ENCODE peak calls at places on chromosome 13, in ten cellular contexts. One of them, this sample, is unnamed.

GRCh38 chr13:51801631-51802099 is 2.3 kb downstream of the DHRS12 start:
- DNase-seq in uterus: peak
- DNase-seq in stimulated activated naive CD8-positive, alpha-beta T cell treated with anti-CD3 and anti-CD28 coated beads, Interleukin-15, Interleukin-2, amounts not matched to agents 100 U/mL and 50 U/mL, for 24 hours: no peak
- DNase-seq in AG04449: no peak
- DNase-seq in AG04450: no peak
- DNase-seq in endothelial cell: no peak
- DNase-seq in SW480: no peak
- DNase-seq in activated T-helper 1 cell treated with Interleukin-2 at 50 U/mL for 16 hours: no peak
- DNase-seq in foreskin keratinocyte: no peak
- DNase-seq in stimulated activated CD4-positive, alpha-beta T cell treated with anti-CD3 and anti-CD28 coated beads, Interleukin-4, amount 100 ng/mL, for 48 hours: no peak
- DNase-seq in this sample: no peak

GRCh38 chr13:101935828-101936227 is 466.0 kb downstream of the FGF14 start:
- DNase-seq in uterus: no peak
- DNase-seq in stimulated activated naive CD8-positive, alpha-beta T cell treated with anti-CD3 and anti-CD28 coated beads, Interleukin-15, Interleukin-2, amounts not matched to agents 100 U/mL and 50 U/mL, for 24 hours: no peak
- DNase-seq in AG04449: no peak
- DNase-seq in AG04450: no peak
- DNase-seq in endothelial cell: no peak
- DNase-seq in SW480: no peak
- DNase-seq in activated T-helper 1 cell treated with Interleukin-2 at 50 U/mL for 16 hours: no peak
- DNase-seq in foreskin keratinocyte: no peak
- DNase-seq in stimulated activated CD4-positive, alpha-beta T cell treated with anti-CD3 and anti-CD28 coated beads, Interleukin-4, amount 100 ng/mL, for 48 hours: no peak
- DNase-seq in this sample: no peak

GRCh38 chr13:67061750-67062149 is 168.4 kb downstream of the PCDH9 start:
- DNase-seq in uterus: no peak
- DNase-seq in stimulated activated naive CD8-positive, alpha-beta T cell treated with anti-CD3 and anti-CD28 coated beads, Interleukin-15, Interleukin-2, amounts not matched to agents 100 U/mL and 50 U/mL, for 24 hours: no peak
- DNase-seq in AG04449: no peak
- DNase-seq in AG04450: no peak
- DNase-seq in endothelial cell: no peak
- DNase-seq in SW480: no peak
- DNase-seq in activated T-helper 1 cell treated with Interleukin-2 at 50 U/mL for 16 hours: no peak
- DNase-seq in foreskin keratinocyte: no peak
- DNase-seq in stimulated activated CD4-positive, alpha-beta T cell treated with anti-CD3 and anti-CD28 coated beads, Interleukin-4, amount 100 ng/mL, for 48 hours: no peak
- DNase-seq in this sample: no peak

GRCh38 chr13:108037348-108037747 is 178.0 kb downstream of the LIG4 start:
- DNase-seq in uterus: no peak
- DNase-seq in stimulated activated naive CD8-positive, alpha-beta T cell treated with anti-CD3 and anti-CD28 coated beads, Interleukin-15, Interleukin-2, amounts not matched to agents 100 U/mL and 50 U/mL, for 24 hours: no peak
- DNase-seq in AG04449: no peak
- DNase-seq in AG04450: no peak
- DNase-seq in endothelial cell: no peak
- DNase-seq in SW480: no peak
- DNase-seq in activated T-helper 1 cell treated with Interleukin-2 at 50 U/mL for 16 hours: no peak
- DNase-seq in foreskin keratinocyte: no peak
- DNase-seq in stimulated activated CD4-positive, alpha-beta T cell treated with anti-CD3 and anti-CD28 coated beads, Interleukin-4, amount 100 ng/mL, for 48 hours: no peak
- DNase-seq in this sample: no peak

GRCh38 chr13:70191034-70191433 is 82.8 kb upstream of the KLHL1 start:
- DNase-seq in uterus: no peak
- DNase-seq in stimulated activated naive CD8-positive, alpha-beta T cell treated with anti-CD3 and anti-CD28 coated beads, Interleukin-15, Interleukin-2, amounts not matched to agents 100 U/mL and 50 U/mL, for 24 hours: no peak
- DNase-seq in AG04449: no peak
- DNase-seq in AG04450: no peak
- DNase-seq in endothelial cell: no peak
- DNase-seq in SW480: no peak
- DNase-seq in activated T-helper 1 cell treated with Interleukin-2 at 50 U/mL for 16 hours: no peak
- DNase-seq in foreskin keratinocyte: no peak
- DNase-seq in stimulated activated CD4-positive, alpha-beta T cell treated with anti-CD3 and anti-CD28 coated beads, Interleukin-4, amount 100 ng/mL, for 48 hours: no peak
- DNase-seq in this sample: no peak

GRCh38 chr13:36130542-36131214 is 504 bp downstream of the DCLK1 start:
- DNase-seq in uterus: peak
- DNase-seq in stimulated activated naive CD8-positive, alpha-beta T cell treated with anti-CD3 and anti-CD28 coated beads, Interleukin-15, Interleukin-2, amounts not matched to agents 100 U/mL and 50 U/mL, for 24 hours: no peak
- DNase-seq in AG04449: no peak
- DNase-seq in AG04450: no peak
- DNase-seq in endothelial cell: peak
- DNase-seq in SW480: no peak
- DNase-seq in activated T-helper 1 cell treated with Interleukin-2 at 50 U/mL for 16 hours: no peak
- DNase-seq in foreskin keratinocyte: no peak
- DNase-seq in stimulated activated CD4-positive, alpha-beta T cell treated with anti-CD3 and anti-CD28 coated beads, Interleukin-4, amount 100 ng/mL, for 48 hours: no peak
- DNase-seq in this sample: no peak

GRCh38 chr13:94858856-94859811 is 146.8 kb upstream of the SOX21 start:
- DNase-seq in uterus: peak
- DNase-seq in stimulated activated naive CD8-positive, alpha-beta T cell treated with anti-CD3 and anti-CD28 coated beads, Interleukin-15, Interleukin-2, amounts not matched to agents 100 U/mL and 50 U/mL, for 24 hours: no peak
- DNase-seq in AG04449: no peak
- DNase-seq in AG04450: no peak
- DNase-seq in endothelial cell: peak
- DNase-seq in SW480: no peak
- DNase-seq in activated T-helper 1 cell treated with Interleukin-2 at 50 U/mL for 16 hours: no peak
- DNase-seq in foreskin keratinocyte: no peak
- DNase-seq in stimulated activated CD4-positive, alpha-beta T cell treated with anti-CD3 and anti-CD28 coated beads, Interleukin-4, amount 100 ng/mL, for 48 hours: no peak
- DNase-seq in this sample: no peak

GRCh38 chr13:20177049-20177831 is 15.5 kb downstream of the GJB2 start:
- DNase-seq in uterus: no peak
- DNase-seq in stimulated activated naive CD8-positive, alpha-beta T cell treated with anti-CD3 and anti-CD28 coated beads, Interleukin-15, Interleukin-2, amounts not matched to agents 100 U/mL and 50 U/mL, for 24 hours: no peak
- DNase-seq in AG04449: no peak
- DNase-seq in AG04450: no peak
- DNase-seq in endothelial cell: no peak
- DNase-seq in SW480: no peak
- DNase-seq in activated T-helper 1 cell treated with Interleukin-2 at 50 U/mL for 16 hours: no peak
- DNase-seq in foreskin keratinocyte: no peak
- DNase-seq in stimulated activated CD4-positive, alpha-beta T cell treated with anti-CD3 and anti-CD28 coated beads, Interleukin-4, amount 100 ng/mL, for 48 hours: no peak
- DNase-seq in this sample: no peak

GRCh38 chr13:21149568-21149967 is 26.8 kb downstream of the SKA3 start:
- DNase-seq in uterus: no peak
- DNase-seq in stimulated activated naive CD8-positive, alpha-beta T cell treated with anti-CD3 and anti-CD28 coated beads, Interleukin-15, Interleukin-2, amounts not matched to agents 100 U/mL and 50 U/mL, for 24 hours: no peak
- DNase-seq in AG04449: no peak
- DNase-seq in AG04450: no peak
- DNase-seq in endothelial cell: no peak
- DNase-seq in SW480: no peak
- DNase-seq in activated T-helper 1 cell treated with Interleukin-2 at 50 U/mL for 16 hours: no peak
- DNase-seq in foreskin keratinocyte: no peak
- DNase-seq in stimulated activated CD4-positive, alpha-beta T cell treated with anti-CD3 and anti-CD28 coated beads, Interleukin-4, amount 100 ng/mL, for 48 hours: no peak
- DNase-seq in this sample: no peak

GRCh38 chr13:46359731-46360130 is 27.3 kb downstream of the RUBCNL start:
- DNase-seq in uterus: no peak
- DNase-seq in stimulated activated naive CD8-positive, alpha-beta T cell treated with anti-CD3 and anti-CD28 coated beads, Interleukin-15, Interleukin-2, amounts not matched to agents 100 U/mL and 50 U/mL, for 24 hours: no peak
- DNase-seq in AG04449: peak
- DNase-seq in AG04450: no peak
- DNase-seq in endothelial cell: no peak
- DNase-seq in SW480: no peak
- DNase-seq in activated T-helper 1 cell treated with Interleukin-2 at 50 U/mL for 16 hours: no peak
- DNase-seq in foreskin keratinocyte: peak
- DNase-seq in stimulated activated CD4-positive, alpha-beta T cell treated with anti-CD3 and anti-CD28 coated beads, Interleukin-4, amount 100 ng/mL, for 48 hours: no peak
- DNase-seq in this sample: no peak

GRCh38 chr13:84239032-84239431 is 356.8 kb upstream of the SLITRK1 start:
- DNase-seq in uterus: no peak
- DNase-seq in stimulated activated naive CD8-positive, alpha-beta T cell treated with anti-CD3 and anti-CD28 coated beads, Interleukin-15, Interleukin-2, amounts not matched to agents 100 U/mL and 50 U/mL, for 24 hours: no peak
- DNase-seq in AG04449: no peak
- DNase-seq in AG04450: no peak
- DNase-seq in endothelial cell: no peak
- DNase-seq in SW480: no peak
- DNase-seq in activated T-helper 1 cell treated with Interleukin-2 at 50 U/mL for 16 hours: no peak
- DNase-seq in foreskin keratinocyte: no peak
- DNase-seq in stimulated activated CD4-positive, alpha-beta T cell treated with anti-CD3 and anti-CD28 coated beads, Interleukin-4, amount 100 ng/mL, for 48 hours: no peak
- DNase-seq in this sample: no peak

GRCh38 chr13:26300140-26300539 is 46.2 kb downstream of the CDK8 start:
- DNase-seq in uterus: no peak
- DNase-seq in stimulated activated naive CD8-positive, alpha-beta T cell treated with anti-CD3 and anti-CD28 coated beads, Interleukin-15, Interleukin-2, amounts not matched to agents 100 U/mL and 50 U/mL, for 24 hours: peak
- DNase-seq in AG04449: no peak
- DNase-seq in AG04450: no peak
- DNase-seq in endothelial cell: no peak
- DNase-seq in SW480: no peak
- DNase-seq in activated T-helper 1 cell treated with Interleukin-2 at 50 U/mL for 16 hours: no peak
- DNase-seq in foreskin keratinocyte: peak
- DNase-seq in stimulated activated CD4-positive, alpha-beta T cell treated with anti-CD3 and anti-CD28 coated beads, Interleukin-4, amount 100 ng/mL, for 48 hours: no peak
- DNase-seq in this sample: no peak

GRCh38 chr13:109465151-109465550 is 321.2 kb downstream of the IRS2 start:
- DNase-seq in uterus: no peak
- DNase-seq in stimulated activated naive CD8-positive, alpha-beta T cell treated with anti-CD3 and anti-CD28 coated beads, Interleukin-15, Interleukin-2, amounts not matched to agents 100 U/mL and 50 U/mL, for 24 hours: no peak
- DNase-seq in AG04449: no peak
- DNase-seq in AG04450: no peak
- DNase-seq in endothelial cell: no peak
- DNase-seq in SW480: peak
- DNase-seq in activated T-helper 1 cell treated with Interleukin-2 at 50 U/mL for 16 hours: no peak
- DNase-seq in foreskin keratinocyte: peak
- DNase-seq in stimulated activated CD4-positive, alpha-beta T cell treated with anti-CD3 and anti-CD28 coated beads, Interleukin-4, amount 100 ng/mL, for 48 hours: no peak
- DNase-seq in this sample: no peak

GRCh38 chr13:43307921-43308433 is 284.6 kb downstream of the DNAJC15 start:
- DNase-seq in uterus: peak
- DNase-seq in stimulated activated naive CD8-positive, alpha-beta T cell treated with anti-CD3 and anti-CD28 coated beads, Interleukin-15, Interleukin-2, amounts not matched to agents 100 U/mL and 50 U/mL, for 24 hours: no peak
- DNase-seq in AG04449: no peak
- DNase-seq in AG04450: peak
- DNase-seq in endothelial cell: no peak
- DNase-seq in SW480: peak
- DNase-seq in activated T-helper 1 cell treated with Interleukin-2 at 50 U/mL for 16 hours: no peak
- DNase-seq in foreskin keratinocyte: peak
- DNase-seq in stimulated activated CD4-positive, alpha-beta T cell treated with anti-CD3 and anti-CD28 coated beads, Interleukin-4, amount 100 ng/mL, for 48 hours: no peak
- DNase-seq in this sample: no peak

GRCh38 chr13:48826039-48826438 is 149.7 kb upstream of the FNDC3A start:
- DNase-seq in uterus: no peak
- DNase-seq in stimulated activated naive CD8-positive, alpha-beta T cell treated with anti-CD3 and anti-CD28 coated beads, Interleukin-15, Interleukin-2, amounts not matched to agents 100 U/mL and 50 U/mL, for 24 hours: no peak
- DNase-seq in AG04449: no peak
- DNase-seq in AG04450: no peak
- DNase-seq in endothelial cell: no peak
- DNase-seq in SW480: no peak
- DNase-seq in activated T-helper 1 cell treated with Interleukin-2 at 50 U/mL for 16 hours: no peak
- DNase-seq in foreskin keratinocyte: no peak
- DNase-seq in stimulated activated CD4-positive, alpha-beta T cell treated with anti-CD3 and anti-CD28 coated beads, Interleukin-4, amount 100 ng/mL, for 48 hours: no peak
- DNase-seq in this sample: no peak

GRCh38 chr13:63636231-63636993 is 2220.8 kb upstream of the PCDH20 start:
- DNase-seq in uterus: no peak
- DNase-seq in stimulated activated naive CD8-positive, alpha-beta T cell treated with anti-CD3 and anti-CD28 coated beads, Interleukin-15, Interleukin-2, amounts not matched to agents 100 U/mL and 50 U/mL, for 24 hours: no peak
- DNase-seq in AG04449: no peak
- DNase-seq in AG04450: no peak
- DNase-seq in endothelial cell: peak
- DNase-seq in SW480: peak
- DNase-seq in activated T-helper 1 cell treated with Interleukin-2 at 50 U/mL for 16 hours: no peak
- DNase-seq in foreskin keratinocyte: no peak
- DNase-seq in stimulated activated CD4-positive, alpha-beta T cell treated with anti-CD3 and anti-CD28 coated beads, Interleukin-4, amount 100 ng/mL, for 48 hours: no peak
- DNase-seq in this sample: no peak

GRCh38 chr13:111270765-111271164 is 49.7 kb upstream of the TEX29 start:
- DNase-seq in uterus: no peak
- DNase-seq in stimulated activated naive CD8-positive, alpha-beta T cell treated with anti-CD3 and anti-CD28 coated beads, Interleukin-15, Interleukin-2, amounts not matched to agents 100 U/mL and 50 U/mL, for 24 hours: no peak
- DNase-seq in AG04449: no peak
- DNase-seq in AG04450: no peak
- DNase-seq in endothelial cell: no peak
- DNase-seq in SW480: no peak
- DNase-seq in activated T-helper 1 cell treated with Interleukin-2 at 50 U/mL for 16 hours: no peak
- DNase-seq in foreskin keratinocyte: peak
- DNase-seq in stimulated activated CD4-positive, alpha-beta T cell treated with anti-CD3 and anti-CD28 coated beads, Interleukin-4, amount 100 ng/mL, for 48 hours: no peak
- DNase-seq in this sample: no peak

GRCh38 chr13:59488436-59488835 is 675.3 kb downstream of the DIAPH3 start:
- DNase-seq in uterus: no peak
- DNase-seq in stimulated activated naive CD8-positive, alpha-beta T cell treated with anti-CD3 and anti-CD28 coated beads, Interleukin-15, Interleukin-2, amounts not matched to agents 100 U/mL and 50 U/mL, for 24 hours: no peak
- DNase-seq in AG04449: no peak
- DNase-seq in AG04450: no peak
- DNase-seq in endothelial cell: no peak
- DNase-seq in SW480: no peak
- DNase-seq in activated T-helper 1 cell treated with Interleukin-2 at 50 U/mL for 16 hours: no peak
- DNase-seq in foreskin keratinocyte: no peak
- DNase-seq in stimulated activated CD4-positive, alpha-beta T cell treated with anti-CD3 and anti-CD28 coated beads, Interleukin-4, amount 100 ng/mL, for 48 hours: no peak
- DNase-seq in this sample: no peak

GRCh38 chr13:36526897-36527296 is 94.6 kb downstream of the CCNA1 start:
- DNase-seq in uterus: no peak
- DNase-seq in stimulated activated naive CD8-positive, alpha-beta T cell treated with anti-CD3 and anti-CD28 coated beads, Interleukin-15, Interleukin-2, amounts not matched to agents 100 U/mL and 50 U/mL, for 24 hours: no peak
- DNase-seq in AG04449: no peak
- DNase-seq in AG04450: no peak
- DNase-seq in endothelial cell: no peak
- DNase-seq in SW480: peak
- DNase-seq in activated T-helper 1 cell treated with Interleukin-2 at 50 U/mL for 16 hours: no peak
- DNase-seq in foreskin keratinocyte: peak
- DNase-seq in stimulated activated CD4-positive, alpha-beta T cell treated with anti-CD3 and anti-CD28 coated beads, Interleukin-4, amount 100 ng/mL, for 48 hours: no peak
- DNase-seq in this sample: no peak

GRCh38 chr13:107035778-107036177 is 467.8 kb upstream of the ARGLU1 start:
- DNase-seq in uterus: no peak
- DNase-seq in stimulated activated naive CD8-positive, alpha-beta T cell treated with anti-CD3 and anti-CD28 coated beads, Interleukin-15, Interleukin-2, amounts not matched to agents 100 U/mL and 50 U/mL, for 24 hours: no peak
- DNase-seq in AG04449: no peak
- DNase-seq in AG04450: peak
- DNase-seq in endothelial cell: no peak
- DNase-seq in SW480: no peak
- DNase-seq in activated T-helper 1 cell treated with Interleukin-2 at 50 U/mL for 16 hours: no peak
- DNase-seq in foreskin keratinocyte: no peak
- DNase-seq in stimulated activated CD4-positive, alpha-beta T cell treated with anti-CD3 and anti-CD28 coated beads, Interleukin-4, amount 100 ng/mL, for 48 hours: no peak
- DNase-seq in this sample: no peak

GRCh38 chr13:29733069-29733700 is 117.2 kb downstream of the UBL3 start:
- DNase-seq in uterus: no peak
- DNase-seq in stimulated activated naive CD8-positive, alpha-beta T cell treated with anti-CD3 and anti-CD28 coated beads, Interleukin-15, Interleukin-2, amounts not matched to agents 100 U/mL and 50 U/mL, for 24 hours: no peak
- DNase-seq in AG04449: no peak
- DNase-seq in AG04450: no peak
- DNase-seq in endothelial cell: no peak
- DNase-seq in SW480: peak
- DNase-seq in activated T-helper 1 cell treated with Interleukin-2 at 50 U/mL for 16 hours: no peak
- DNase-seq in foreskin keratinocyte: peak
- DNase-seq in stimulated activated CD4-positive, alpha-beta T cell treated with anti-CD3 and anti-CD28 coated beads, Interleukin-4, amount 100 ng/mL, for 48 hours: no peak
- DNase-seq in this sample: no peak

GRCh38 chr13:102441085-102441484 is 39.2 kb upstream of the FGF14 start:
- DNase-seq in uterus: no peak
- DNase-seq in stimulated activated naive CD8-positive, alpha-beta T cell treated with anti-CD3 and anti-CD28 coated beads, Interleukin-15, Interleukin-2, amounts not matched to agents 100 U/mL and 50 U/mL, for 24 hours: no peak
- DNase-seq in AG04449: no peak
- DNase-seq in AG04450: no peak
- DNase-seq in endothelial cell: no peak
- DNase-seq in SW480: no peak
- DNase-seq in activated T-helper 1 cell treated with Interleukin-2 at 50 U/mL for 16 hours: no peak
- DNase-seq in foreskin keratinocyte: no peak
- DNase-seq in stimulated activated CD4-positive, alpha-beta T cell treated with anti-CD3 and anti-CD28 coated beads, Interleukin-4, amount 100 ng/mL, for 48 hours: no peak
- DNase-seq in this sample: no peak

GRCh38 chr13:31038834-31039552 is 106.5 kb downstream of the TEX26 start:
- DNase-seq in uterus: no peak
- DNase-seq in stimulated activated naive CD8-positive, alpha-beta T cell treated with anti-CD3 and anti-CD28 coated beads, Interleukin-15, Interleukin-2, amounts not matched to agents 100 U/mL and 50 U/mL, for 24 hours: peak
- DNase-seq in AG04449: no peak
- DNase-seq in AG04450: no peak
- DNase-seq in endothelial cell: no peak
- DNase-seq in SW480: peak
- DNase-seq in activated T-helper 1 cell treated with Interleukin-2 at 50 U/mL for 16 hours: no peak
- DNase-seq in foreskin keratinocyte: peak
- DNase-seq in stimulated activated CD4-positive, alpha-beta T cell treated with anti-CD3 and anti-CD28 coated beads, Interleukin-4, amount 100 ng/mL, for 48 hours: no peak
- DNase-seq in this sample: no peak

GRCh38 chr13:74866151-74866550 is 615.8 kb downstream of the TBC1D4 start:
- DNase-seq in uterus: no peak
- DNase-seq in stimulated activated naive CD8-positive, alpha-beta T cell treated with anti-CD3 and anti-CD28 coated beads, Interleukin-15, Interleukin-2, amounts not matched to agents 100 U/mL and 50 U/mL, for 24 hours: no peak
- DNase-seq in AG04449: no peak
- DNase-seq in AG04450: no peak
- DNase-seq in endothelial cell: no peak
- DNase-seq in SW480: no peak
- DNase-seq in activated T-helper 1 cell treated with Interleukin-2 at 50 U/mL for 16 hours: no peak
- DNase-seq in foreskin keratinocyte: no peak
- DNase-seq in stimulated activated CD4-positive, alpha-beta T cell treated with anti-CD3 and anti-CD28 coated beads, Interleukin-4, amount 100 ng/mL, for 48 hours: no peak
- DNase-seq in this sample: no peak

GRCh38 chr13:50348402-50348801 is 333.2 kb downstream of the KCNRG start:
- DNase-seq in uterus: no peak
- DNase-seq in stimulated activated naive CD8-positive, alpha-beta T cell treated with anti-CD3 and anti-CD28 coated beads, Interleukin-15, Interleukin-2, amounts not matched to agents 100 U/mL and 50 U/mL, for 24 hours: no peak
- DNase-seq in AG04449: no peak
- DNase-seq in AG04450: no peak
- DNase-seq in endothelial cell: no peak
- DNase-seq in SW480: no peak
- DNase-seq in activated T-helper 1 cell treated with Interleukin-2 at 50 U/mL for 16 hours: no peak
- DNase-seq in foreskin keratinocyte: no peak
- DNase-seq in stimulated activated CD4-positive, alpha-beta T cell treated with anti-CD3 and anti-CD28 coated beads, Interleukin-4, amount 100 ng/mL, for 48 hours: no peak
- DNase-seq in this sample: no peak

GRCh38 chr13:112072531-112073244 is 5.7 kb downstream of the SOX1 start:
- DNase-seq in uterus: no peak
- DNase-seq in stimulated activated naive CD8-positive, alpha-beta T cell treated with anti-CD3 and anti-CD28 coated beads, Interleukin-15, Interleukin-2, amounts not matched to agents 100 U/mL and 50 U/mL, for 24 hours: no peak
- DNase-seq in AG04449: no peak
- DNase-seq in AG04450: no peak
- DNase-seq in endothelial cell: peak
- DNase-seq in SW480: peak
- DNase-seq in activated T-helper 1 cell treated with Interleukin-2 at 50 U/mL for 16 hours: no peak
- DNase-seq in foreskin keratinocyte: no peak
- DNase-seq in stimulated activated CD4-positive, alpha-beta T cell treated with anti-CD3 and anti-CD28 coated beads, Interleukin-4, amount 100 ng/mL, for 48 hours: no peak
- DNase-seq in this sample: no peak

GRCh38 chr13:42971670-42972355 is 20.2 kb downstream of the EPSTI1 start:
- DNase-seq in uterus: no peak
- DNase-seq in stimulated activated naive CD8-positive, alpha-beta T cell treated with anti-CD3 and anti-CD28 coated beads, Interleukin-15, Interleukin-2, amounts not matched to agents 100 U/mL and 50 U/mL, for 24 hours: no peak
- DNase-seq in AG04449: no peak
- DNase-seq in AG04450: no peak
- DNase-seq in endothelial cell: no peak
- DNase-seq in SW480: no peak
- DNase-seq in activated T-helper 1 cell treated with Interleukin-2 at 50 U/mL for 16 hours: no peak
- DNase-seq in foreskin keratinocyte: no peak
- DNase-seq in stimulated activated CD4-positive, alpha-beta T cell treated with anti-CD3 and anti-CD28 coated beads, Interleukin-4, amount 100 ng/mL, for 48 hours: no peak
- DNase-seq in this sample: no peak

GRCh38 chr13:78978381-78978998 is 319.5 kb upstream of the OBI1 start:
- DNase-seq in uterus: peak
- DNase-seq in stimulated activated naive CD8-positive, alpha-beta T cell treated with anti-CD3 and anti-CD28 coated beads, Interleukin-15, Interleukin-2, amounts not matched to agents 100 U/mL and 50 U/mL, for 24 hours: peak
- DNase-seq in AG04449: peak
- DNase-seq in AG04450: peak
- DNase-seq in endothelial cell: peak
- DNase-seq in SW480: peak
- DNase-seq in activated T-helper 1 cell treated with Interleukin-2 at 50 U/mL for 16 hours: no peak
- DNase-seq in foreskin keratinocyte: peak
- DNase-seq in stimulated activated CD4-positive, alpha-beta T cell treated with anti-CD3 and anti-CD28 coated beads, Interleukin-4, amount 100 ng/mL, for 48 hours: peak
- DNase-seq in this sample: peak